ENCODE peak calls at places on chromosomes 5 and 9, in four cellular contexts. D, B, G and I are unnamed samples.

GRCh38 chr5:38208782-38209378 is 49.5 kb upstream of the EGFLAM start:
- DNase-seq in D (peak), B (no peak), G (no peak), I (peak)

GRCh38 chr9:98361645-98362044 is 106.2 kb upstream of the TBC1D2 start:
- DNase-seq in D (no peak), B (no peak), G (no peak), I (no peak)

GRCh38 chr9:78239506-78239905 is 3.6 kb downstream of the CEP78 start:
- DNase-seq in D (peak), B (no peak), G (no peak), I (no peak)

GRCh38 chr9:113572076-113572861 is 108.7 kb downstream of the RGS3 start:
- DNase-seq in D (no peak), B (no peak), G (peak), I (no peak)

GRCh38 chr9:38067892-38068615 is 973 bp downstream of the SHB start:
- DNase-seq in D (no peak), B (no peak), G (no peak), I (no peak)

GRCh38 chr5:14229181-14229580 is 86.0 kb downstream of the TRIO start:
- DNase-seq in D (no peak), B (no peak), G (no peak), I (no peak)

GRCh38 chr9:89746385-89747116 is 141.7 kb downstream of the GADD45G start:
- DNase-seq in D (no peak), B (no peak), G (no peak), I (peak)

GRCh38 chr9:83569326-83569725 is 31.1 kb upstream of the FRMD3 start:
- DNase-seq in D (no peak), B (no peak), G (no peak), I (no peak)

GRCh38 chr9:120935383-120935857 is 8.8 kb upstream of the TRAF1 start:
- DNase-seq in D (peak), B (peak), G (peak), I (peak)

GRCh38 chr5:176823076-176823481 is 12.7 kb downstream of the UNC5A start:
- DNase-seq in D (no peak), B (no peak), G (no peak), I (no peak)

GRCh38 chr9:122223435-122223834 is 5.3 kb downstream of the LHX6 start:
- DNase-seq in D (no peak), B (no peak), G (peak), I (no peak)

GRCh38 chr9:137299938-137300337 is 2.1 kb downstream of the NRARP start:
- DNase-seq in D (no peak), B (no peak), G (no peak), I (no peak)

GRCh38 chr9:122158202-122158601 is 1.4 kb downstream of the NDUFA8 start:
- DNase-seq in D (peak), B (no peak), G (no peak), I (peak)

GRCh38 chr9:124835026-124835501 is 18.2 kb upstream of the WDR38 start:
- DNase-seq in D (no peak), B (peak), G (peak), I (peak)

GRCh38 chr5:61030163-61030482 is 85.1 kb downstream of the NDUFAF2 start:
- DNase-seq in D (no peak), B (no peak), G (no peak), I (no peak)

GRCh38 chr5:558326-558725 is 34.1 kb upstream of the SLC9A3 start:
- DNase-seq in D (no peak), B (no peak), G (peak), I (no peak)

GRCh38 chr5:7608772-7609171 is 212.8 kb downstream of the ADCY2 start:
- DNase-seq in D (no peak), B (no peak), G (no peak), I (no peak)

GRCh38 chr5:122333564-122333963 is 21.5 kb downstream of the SNCAIP start:
- DNase-seq in D (no peak), B (no peak), G (no peak), I (no peak)

GRCh38 chr5:168047669-168048111 is 243.8 kb upstream of the WWC1 start:
- DNase-seq in D (no peak), B (no peak), G (no peak), I (peak)

GRCh38 chr5:126594676-126595485 is at the start of gene ALDH7A1:
- DNase-seq in D (peak), B (peak), G (peak), I (peak)

GRCh38 chr9:135805422-135806022 is 101.8 kb downstream of the CAMSAP1 start:
- DNase-seq in D (no peak), B (no peak), G (no peak), I (no peak)

GRCh38 chr5:77993799-77994318 is 217.7 kb upstream of the TBCA start:
- DNase-seq in D (no peak), B (no peak), G (no peak), I (no peak)

GRCh38 chr9:76459691-76460635 is 981 bp downstream of the GCNT1 start:
- DNase-seq in D (peak), B (no peak), G (peak), I (peak)

GRCh38 chr5:141513021-141513626 is 24.2 kb downstream of the PCDHGC5 start:
- DNase-seq in D (no peak), B (no peak), G (peak), I (peak)

GRCh38 chr5:145661737-145662530 is 173.2 kb downstream of the PRELID2 start:
- DNase-seq in D (no peak), B (no peak), G (no peak), I (peak)

GRCh38 chr5:178114325-178115135 is 1.2 kb downstream of the N4BP3 start:
- DNase-seq in D (no peak), B (no peak), G (peak), I (no peak)

GRCh38 chr9:16214677-16215076 is 655.8 kb downstream of the BNC2 start:
- DNase-seq in D (no peak), B (no peak), G (no peak), I (no peak)

GRCh38 chr5:32231929-32232328 is 57.8 kb upstream of the GOLPH3 start:
- DNase-seq in D (no peak), B (no peak), G (no peak), I (no peak)

GRCh38 chr9:83992407-83992806 is 11.8 kb downstream of the RMI1 start:
- DNase-seq in D (no peak), B (no peak), G (no peak), I (no peak)

GRCh38 chr5:62980884-62981283 is 402.3 kb downstream of the LRRC70 start:
- DNase-seq in D (no peak), B (no peak), G (no peak), I (no peak)

GRCh38 chr5:82352146-82352791 is 74.1 kb upstream of the RPS23 start:
- DNase-seq in D (no peak), B (no peak), G (no peak), I (peak)

GRCh38 chr9:114000063-114000454 is 78.0 kb downstream of the AMBP start:
- DNase-seq in D (no peak), B (no peak), G (peak), I (no peak)

GRCh38 chr5:123035950-123036390 is 555 bp downstream of the PPIC start:
- DNase-seq in D (peak), B (no peak), G (peak), I (peak)

GRCh38 chr9:134983094-134983493 is 65.4 kb upstream of the FCN1 start:
- DNase-seq in D (no peak), B (no peak), G (peak), I (peak)

GRCh38 chr9:95081998-95082397 is 235.5 kb downstream of the FANCC start:
- DNase-seq in D (no peak), B (no peak), G (no peak), I (no peak)

GRCh38 chr5:1131191-1131621 is 19.3 kb upstream of the SLC12A7 start:
- DNase-seq in D (no peak), B (no peak), G (no peak), I (no peak)

GRCh38 chr5:132011561-132012384 is at the start of gene ACSL6:
- DNase-seq in D (peak), B (no peak), G (peak), I (no peak)

GRCh38 chr5:76331139-76331538 is 71.9 kb upstream of the IQGAP2 start:
- DNase-seq in D (no peak), B (no peak), G (no peak), I (no peak)
- H3K4me3 ChIP-seq in D (no peak), B (no peak), G (no peak), I (no peak)

DNA sequence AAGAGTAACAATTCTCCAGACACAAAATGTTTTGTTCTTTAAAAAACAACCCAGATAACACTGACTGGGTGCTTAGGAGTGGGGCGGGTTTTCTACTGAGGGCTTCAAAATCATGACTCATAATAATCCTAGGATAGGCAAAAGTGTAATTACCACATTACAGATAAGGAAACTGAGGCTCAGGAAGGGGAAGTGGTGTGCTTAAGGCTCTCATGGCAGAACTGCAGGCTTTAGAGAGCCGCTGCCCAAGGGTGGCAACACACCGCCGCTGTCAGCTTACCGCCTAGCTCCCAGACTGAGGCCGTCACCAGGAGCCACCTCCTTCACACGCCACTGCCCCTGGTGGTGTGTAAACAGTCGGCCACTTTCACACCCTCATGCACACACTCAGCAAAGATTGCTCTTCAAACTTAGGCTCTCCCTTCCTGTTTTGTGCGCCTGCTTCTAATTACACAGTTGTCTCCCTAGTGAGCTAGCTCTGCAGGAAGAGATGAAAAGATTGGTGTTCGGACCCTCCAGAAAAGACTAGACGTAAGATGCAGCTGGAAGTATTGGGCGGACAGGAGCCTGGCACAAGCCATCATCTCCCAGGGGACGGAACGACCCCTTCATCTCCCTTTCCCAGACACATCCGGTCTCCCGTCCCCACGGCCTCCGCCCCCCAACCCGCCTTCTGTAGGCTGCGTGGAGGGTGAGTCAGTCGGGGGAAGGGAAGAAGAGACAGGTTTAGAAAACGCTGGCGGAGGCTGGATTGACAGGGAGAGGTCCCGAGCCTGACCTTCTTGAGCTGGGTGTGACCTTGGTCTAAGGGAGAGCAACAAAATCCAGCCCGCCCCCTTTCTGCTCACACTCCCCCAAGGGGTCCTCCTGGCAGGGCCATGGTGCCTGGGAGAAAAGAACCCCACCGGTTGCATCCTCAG is 162.7 kb downstream of the SYK start:
- DNase-seq in D (peak), B (no peak), G (peak), I (peak)
- TF ChIP-seq CTCF in D (no peak), B (no peak), G (no peak), I (peak)

DNA sequence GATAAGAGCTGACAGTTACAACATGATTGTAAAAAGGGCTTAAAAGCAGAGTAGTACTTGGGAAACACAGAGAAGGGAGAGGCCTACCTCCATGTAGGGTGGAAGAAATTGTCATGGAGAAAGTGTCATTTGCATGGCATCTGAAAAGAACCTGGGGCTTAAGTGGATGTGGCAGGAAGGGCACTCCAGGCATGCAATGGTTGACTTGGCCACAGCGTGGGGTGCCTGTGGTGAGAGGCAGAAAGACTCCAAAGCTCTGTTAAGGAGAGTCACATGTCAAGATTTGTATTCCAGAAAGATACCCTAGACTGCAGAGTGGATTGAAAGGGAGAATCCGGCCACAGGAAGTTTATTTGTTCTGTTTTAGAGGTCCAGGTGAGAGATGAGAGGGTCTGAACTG is 2.4 kb downstream of the POLR3G start:
- DNase-seq in D (no peak), B (no peak), G (no peak), I (no peak)
- H3K4me3 ChIP-seq in D (no peak), B (peak), G (no peak), I (no peak)

GRCh38 chr9:14243514-14244042 is 70.4 kb downstream of the NFIB start:
- DNase-seq in D (no peak), B (no peak), G (no peak), I (peak)
- TF ChIP-seq CTCF in D (no peak), B (no peak), G (no peak), I (no peak)